ENCODE peak calls at places on chromosomes 4 and X, in five cellular contexts. One of them, this sample, is unnamed.

GRCh38 chrX:56764975-56765791 is 36.1 kb downstream of the NBDY start:
- DNase-seq in prostate gland: no peak
- DNase-seq in suprapubic skin: peak
- DNase-seq in H1: peak
- DNase-seq in GM23338: no peak
- DNase-seq in this sample: no peak

GRCh38 chr4:137677851-137678250 is 145.6 kb upstream of the PCDH18 start:
- DNase-seq in prostate gland: no peak
- DNase-seq in suprapubic skin: no peak
- DNase-seq in H1: no peak
- DNase-seq in GM23338: no peak
- DNase-seq in this sample: no peak

GRCh38 chr4:153166971-153167501 is 37.2 kb upstream of the TRIM2 start:
- DNase-seq in prostate gland: no peak
- DNase-seq in suprapubic skin: no peak
- DNase-seq in H1: no peak
- DNase-seq in GM23338: no peak
- DNase-seq in this sample: no peak

GRCh38 chr4:166422475-166422874 is 549.4 kb downstream of the TLL1 start:
- DNase-seq in prostate gland: no peak
- DNase-seq in suprapubic skin: no peak
- DNase-seq in H1: no peak
- DNase-seq in GM23338: no peak
- DNase-seq in this sample: no peak

GRCh38 chr4:68905598-68906237 is 45.9 kb downstream of the UGT2A3 start:
- DNase-seq in prostate gland: peak
- DNase-seq in suprapubic skin: no peak
- DNase-seq in H1: peak
- DNase-seq in GM23338: peak
- DNase-seq in this sample: no peak

GRCh38 chrX:131617182-131617581 is 73.3 kb downstream of the OR13H1 start:
- DNase-seq in prostate gland: no peak
- DNase-seq in suprapubic skin: no peak
- DNase-seq in H1: no peak
- DNase-seq in GM23338: no peak
- DNase-seq in this sample: no peak

GRCh38 chr4:10619220-10619619 is 65.3 kb downstream of the CLNK start:
- DNase-seq in prostate gland: peak
- DNase-seq in suprapubic skin: no peak
- DNase-seq in H1: no peak
- DNase-seq in GM23338: no peak
- DNase-seq in this sample: no peak

GRCh38 chrX:12327836-12328235 is 189.6 kb downstream of the FRMPD4 start:
- DNase-seq in prostate gland: no peak
- DNase-seq in suprapubic skin: no peak
- DNase-seq in H1: no peak
- DNase-seq in GM23338: no peak
- DNase-seq in this sample: no peak

GRCh38 chrX:13463608-13464007 is 105.8 kb upstream of the EGFL6 start:
- DNase-seq in prostate gland: no peak
- DNase-seq in suprapubic skin: no peak
- DNase-seq in H1: no peak
- DNase-seq in GM23338: no peak
- DNase-seq in this sample: no peak

GRCh38 chr4:143424276-143424675 is 87.6 kb downstream of the GAB1 start:
- DNase-seq in prostate gland: no peak
- DNase-seq in suprapubic skin: no peak
- DNase-seq in H1: no peak
- DNase-seq in GM23338: no peak
- DNase-seq in this sample: no peak

GRCh38 chrX:48751343-48751742 is 10.2 kb upstream of the GLOD5 start:
- DNase-seq in prostate gland: no peak
- DNase-seq in suprapubic skin: no peak
- DNase-seq in H1: no peak
- DNase-seq in GM23338: no peak
- DNase-seq in this sample: no peak

GRCh38 chr4:159674241-159674640 is 571.4 kb downstream of the RAPGEF2 start:
- DNase-seq in prostate gland: no peak
- DNase-seq in suprapubic skin: no peak
- DNase-seq in H1: no peak
- DNase-seq in GM23338: no peak
- DNase-seq in this sample: no peak

GRCh38 chrX:31036895-31037294 is 34.9 kb downstream of the FTHL17 start:
- DNase-seq in prostate gland: peak
- DNase-seq in suprapubic skin: no peak
- DNase-seq in H1: peak
- DNase-seq in GM23338: peak
- DNase-seq in this sample: no peak

GRCh38 chr4:33722800-33723511 is 2521.4 kb downstream of the ARAP2 start:
- DNase-seq in prostate gland: no peak
- DNase-seq in suprapubic skin: no peak
- DNase-seq in H1: no peak
- DNase-seq in GM23338: no peak
- DNase-seq in this sample: no peak

GRCh38 chr4:10808591-10808990 is 124.0 kb upstream of the CLNK start:
- DNase-seq in prostate gland: no peak
- DNase-seq in suprapubic skin: no peak
- DNase-seq in H1: no peak
- DNase-seq in GM23338: no peak
- DNase-seq in this sample: no peak

GRCh38 chr4:8117278-8117682 is 41.3 kb downstream of the ABLIM2 start:
- DNase-seq in prostate gland: no peak
- DNase-seq in suprapubic skin: no peak
- DNase-seq in H1: peak
- DNase-seq in GM23338: peak
- DNase-seq in this sample: peak

GRCh38 chrX:9807355-9808182 is 21.3 kb downstream of the SHROOM2 start:
- DNase-seq in prostate gland: peak
- DNase-seq in suprapubic skin: no peak
- DNase-seq in H1: no peak
- DNase-seq in GM23338: peak
- DNase-seq in this sample: no peak

GRCh38 chrX:22025751-22026150 is 6.4 kb upstream of the PHEX start:
- DNase-seq in prostate gland: no peak
- DNase-seq in suprapubic skin: no peak
- DNase-seq in H1: no peak
- DNase-seq in GM23338: no peak
- DNase-seq in this sample: no peak

GRCh38 chr4:25884040-25884788 is 21.4 kb upstream of the SEL1L3 start:
- DNase-seq in prostate gland: no peak
- DNase-seq in suprapubic skin: no peak
- DNase-seq in H1: no peak
- DNase-seq in GM23338: no peak
- DNase-seq in this sample: no peak

GRCh38 chr4:133969202-133969873 is 232.3 kb downstream of the PABPC4L start:
- DNase-seq in prostate gland: no peak
- DNase-seq in suprapubic skin: no peak
- DNase-seq in H1: no peak
- DNase-seq in GM23338: no peak
- DNase-seq in this sample: no peak

GRCh38 chrX:48833531-48834138 is 1.8 kb downstream of the PCSK1N start:
- DNase-seq in prostate gland: no peak
- DNase-seq in suprapubic skin: no peak
- DNase-seq in H1: no peak
- DNase-seq in GM23338: no peak
- DNase-seq in this sample: no peak

GRCh38 chrX:17584248-17584681 is 153.0 kb upstream of the SCML1 start:
- DNase-seq in prostate gland: no peak
- DNase-seq in suprapubic skin: no peak
- DNase-seq in H1: no peak
- DNase-seq in GM23338: no peak
- DNase-seq in this sample: no peak

GRCh38 chr4:125041372-125041930 is 273.3 kb upstream of the FAT4 start:
- DNase-seq in prostate gland: no peak
- DNase-seq in suprapubic skin: no peak
- DNase-seq in H1: no peak
- DNase-seq in GM23338: no peak
- DNase-seq in this sample: no peak

GRCh38 chrX:97234471-97235097 is 350.9 kb downstream of the RPA4 start:
- DNase-seq in prostate gland: no peak
- DNase-seq in suprapubic skin: no peak
- DNase-seq in H1: no peak
- DNase-seq in GM23338: no peak
- DNase-seq in this sample: peak

GRCh38 chr4:87853108-87853507 is 20.3 kb downstream of the MEPE start:
- DNase-seq in prostate gland: no peak
- DNase-seq in suprapubic skin: no peak
- DNase-seq in H1: no peak
- DNase-seq in GM23338: peak
- DNase-seq in this sample: no peak

GRCh38 chr4:74334636-74335035 is 26.4 kb downstream of the EPGN start:
- DNase-seq in prostate gland: no peak
- DNase-seq in suprapubic skin: no peak
- DNase-seq in H1: no peak
- DNase-seq in GM23338: no peak
- DNase-seq in this sample: no peak

GRCh38 chr4:125004676-125005075 is 292.1 kb upstream of the ANKRD50 start:
- DNase-seq in prostate gland: no peak
- DNase-seq in suprapubic skin: no peak
- DNase-seq in H1: no peak
- DNase-seq in GM23338: no peak
- DNase-seq in this sample: no peak

GRCh38 chrX:135354288-135354687 is 45.0 kb downstream of the ETDC start:
- DNase-seq in prostate gland: no peak
- DNase-seq in suprapubic skin: no peak
- DNase-seq in H1: no peak
- DNase-seq in GM23338: no peak
- DNase-seq in this sample: no peak

GRCh38 chr4:54553001-54553400 is 104.8 kb upstream of the KIT start:
- DNase-seq in prostate gland: no peak
- DNase-seq in suprapubic skin: no peak
- DNase-seq in H1: no peak
- DNase-seq in GM23338: no peak
- DNase-seq in this sample: no peak

GRCh38 chrX:130725519-130725918 is 177.5 kb downstream of the ENOX2 start:
- DNase-seq in prostate gland: no peak
- DNase-seq in suprapubic skin: no peak
- DNase-seq in H1: no peak
- DNase-seq in GM23338: no peak
- DNase-seq in this sample: no peak

GRCh38 chr4:61556277-61556676 is 356.2 kb downstream of the ADGRL3 start:
- DNase-seq in prostate gland: no peak
- DNase-seq in suprapubic skin: no peak
- DNase-seq in H1: no peak
- DNase-seq in GM23338: no peak
- DNase-seq in this sample: no peak

GRCh38 chr4:174324246-174324645 is 40.5 kb downstream of the CEP44 start:
- DNase-seq in prostate gland: no peak
- DNase-seq in suprapubic skin: no peak
- DNase-seq in H1: no peak
- DNase-seq in GM23338: no peak
- DNase-seq in this sample: no peak

GRCh38 chrX:108307408-108308085 is 130.7 kb downstream of the COL4A6 start:
- DNase-seq in prostate gland: peak
- DNase-seq in suprapubic skin: no peak
- DNase-seq in H1: no peak
- DNase-seq in GM23338: no peak
- DNase-seq in this sample: no peak

GRCh38 chrX:153971124-153971631 is 440 bp downstream of the HCFC1 start:
- DNase-seq in prostate gland: peak
- DNase-seq in suprapubic skin: peak
- DNase-seq in H1: peak
- DNase-seq in GM23338: peak
- DNase-seq in this sample: peak
- TF ChIP-seq POLR2AphosphoS5 in prostate gland: peak
- TF ChIP-seq POLR2AphosphoS5 in suprapubic skin: no peak
- TF ChIP-seq POLR2AphosphoS5 in H1: no peak
- TF ChIP-seq POLR2AphosphoS5 in GM23338: no peak
- TF ChIP-seq POLR2AphosphoS5 in this sample: no peak

GRCh38 chr4:115215935-115216334 is 102.5 kb upstream of the NDST4 start:
- DNase-seq in prostate gland: no peak
- DNase-seq in suprapubic skin: no peak
- DNase-seq in H1: no peak
- DNase-seq in GM23338: no peak
- DNase-seq in this sample: no peak
- TF ChIP-seq POLR2AphosphoS5 in prostate gland: no peak
- TF ChIP-seq POLR2AphosphoS5 in suprapubic skin: no peak
- TF ChIP-seq POLR2AphosphoS5 in H1: no peak
- TF ChIP-seq POLR2AphosphoS5 in GM23338: no peak
- TF ChIP-seq POLR2AphosphoS5 in this sample: no peak

GRCh38 chr4:2798399-2799301 is 5.8 kb downstream of the SH3BP2 start:
- DNase-seq in prostate gland: no peak
- DNase-seq in suprapubic skin: peak
- DNase-seq in H1: no peak
- DNase-seq in GM23338: no peak
- DNase-seq in this sample: no peak
- TF ChIP-seq POLR2AphosphoS5 in prostate gland: no peak
- TF ChIP-seq POLR2AphosphoS5 in suprapubic skin: no peak
- TF ChIP-seq POLR2AphosphoS5 in H1: no peak
- TF ChIP-seq POLR2AphosphoS5 in GM23338: no peak
- TF ChIP-seq POLR2AphosphoS5 in this sample: no peak

GRCh38 chrX:45622538-45622937 is 421.9 kb upstream of the DIPK2B start:
- DNase-seq in prostate gland: no peak
- DNase-seq in suprapubic skin: no peak
- DNase-seq in H1: no peak
- DNase-seq in GM23338: no peak
- DNase-seq in this sample: no peak
- TF ChIP-seq POLR2AphosphoS5 in prostate gland: no peak
- TF ChIP-seq POLR2AphosphoS5 in suprapubic skin: no peak
- TF ChIP-seq POLR2AphosphoS5 in H1: no peak
- TF ChIP-seq POLR2AphosphoS5 in GM23338: no peak
- TF ChIP-seq POLR2AphosphoS5 in this sample: no peak

GRCh38 chrX:1465261-1466231 is 12.8 kb upstream of the ASMTL start:
- DNase-seq in prostate gland: no peak
- DNase-seq in suprapubic skin: no peak
- DNase-seq in H1: peak
- DNase-seq in GM23338: no peak
- DNase-seq in this sample: no peak
- TF ChIP-seq POLR2AphosphoS5 in prostate gland: no peak
- TF ChIP-seq POLR2AphosphoS5 in suprapubic skin: no peak
- TF ChIP-seq POLR2AphosphoS5 in H1: no peak
- TF ChIP-seq POLR2AphosphoS5 in GM23338: no peak
- TF ChIP-seq POLR2AphosphoS5 in this sample: no peak

DNA sequence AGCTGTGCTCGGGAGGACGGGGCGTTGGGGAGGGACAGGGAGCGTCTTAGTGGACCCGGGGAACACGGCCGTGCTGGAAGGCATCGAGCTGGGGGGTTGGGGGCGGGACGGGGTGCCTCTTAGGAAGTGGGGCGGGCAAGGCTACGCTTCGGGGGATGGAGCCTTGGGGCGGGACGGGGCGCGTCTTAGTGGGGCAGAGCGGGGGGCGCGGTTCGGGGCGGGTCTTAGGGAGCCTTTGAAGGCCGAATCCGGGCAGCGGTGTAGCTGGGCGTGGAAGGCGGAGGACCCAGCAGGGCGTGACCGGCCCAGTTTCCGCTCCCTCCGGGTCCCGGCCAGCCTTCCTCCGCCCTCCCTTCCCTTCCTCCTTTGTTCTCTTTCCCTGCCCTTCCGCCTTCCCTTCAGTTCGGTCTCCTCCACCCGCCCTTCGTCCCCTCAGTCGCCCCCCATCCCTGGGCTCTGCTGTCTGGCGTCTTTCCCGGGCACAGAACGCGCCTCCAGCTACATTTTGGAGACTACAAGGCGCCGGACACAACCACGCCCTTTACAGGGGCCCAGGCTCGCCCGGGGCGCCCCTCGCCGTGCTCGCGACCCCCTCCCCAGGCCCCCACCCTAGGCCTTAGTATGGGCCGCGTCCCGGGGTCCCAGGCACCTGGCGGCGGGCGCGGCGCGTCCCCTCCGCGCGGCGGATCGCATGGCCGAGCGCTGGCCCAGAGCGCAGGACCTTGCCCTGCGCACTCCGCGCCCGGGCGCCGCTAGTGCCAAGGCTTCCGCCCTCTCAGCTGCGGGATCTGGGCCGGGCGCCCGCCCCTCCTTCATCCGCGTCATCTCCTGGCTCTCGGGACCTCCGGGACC is at the start of gene ARSD:
- DNase-seq in prostate gland: peak
- DNase-seq in suprapubic skin: peak
- DNase-seq in H1: peak
- DNase-seq in GM23338: peak
- DNase-seq in this sample: peak
- TF ChIP-seq POLR2AphosphoS5 in prostate gland: peak
- TF ChIP-seq POLR2AphosphoS5 in suprapubic skin: peak
- TF ChIP-seq POLR2AphosphoS5 in H1: peak
- TF ChIP-seq POLR2AphosphoS5 in GM23338: peak
- TF ChIP-seq POLR2AphosphoS5 in this sample: no peak

This sample was measured in GM12891.